ENCODE peak calls at places on chromosome 14, in nine cellular contexts. J is breast epithelium; K is cardiac fibroblast; E is GM06990; L is C1 segment of cervical spinal cord; Z is activated CD4-positive, alpha-beta T cell treated with anti-CD3 and anti-CD28 coated beads for 48 hours; A is adipocyte; Y is esophagus squamous epithelium; P is myocyte. I is an unnamed sample.

GRCh38 chr14:72332871-72333270 is 400.6 kb downstream of the RGS6 start:
- DNase-seq in K (no peak), E (no peak), Z (no peak), Y (no peak), L (no peak), P (no peak), A (no peak), J (no peak), I (no peak)

GRCh38 chr14:94380225-94381148 is 7.9 kb downstream of the SERPINA1 start:
- DNase-seq in A (no peak), Y (no peak), K (no peak), J (no peak), P (no peak), L (no peak), E (no peak), Z (no peak), I (no peak)

GRCh38 chr14:53953828-53954550 is 2.6 kb downstream of the BMP4 start:
- DNase-seq in L (no peak), E (peak), P (peak), Z (no peak), A (peak), Y (no peak), K (peak), J (no peak), I (no peak)

GRCh38 chr14:68232643-68233055 is 413.1 kb downstream of the RAD51B start:
- DNase-seq in J (no peak), P (peak), L (no peak), Y (no peak), Z (peak), K (peak), A (peak), E (peak), I (no peak)

GRCh38 chr14:101821528-101821927 is 60.0 kb downstream of the PPP2R5C start:
- DNase-seq in Z (peak), A (no peak), P (no peak), Y (no peak), L (no peak), J (no peak), K (no peak), E (no peak), I (no peak)

GRCh38 chr14:90547968-90548367 is 151.1 kb downstream of the CALM1 start:
- DNase-seq in A (no peak), Y (no peak), K (no peak), P (no peak), L (no peak), E (no peak), J (no peak), Z (no peak), I (no peak)

GRCh38 chr14:48670939-48671338 is 915.2 kb downstream of the RPS29 start:
- DNase-seq in L (no peak), K (no peak), P (no peak), J (no peak), Z (no peak), Y (no peak), A (no peak), E (no peak), I (no peak)

GRCh38 chr14:35366521-35366976 is 38.0 kb downstream of the NFKBIA start:
- DNase-seq in E (no peak), Z (no peak), J (no peak), L (no peak), A (no peak), Y (no peak), P (no peak), K (no peak), I (no peak)

GRCh38 chr14:22822619-22823551 is 6.8 kb upstream of the MRPL52 start:
- DNase-seq in P (peak), L (peak), E (peak), A (peak), J (peak), K (peak), Z (peak), Y (no peak), I (peak)

GRCh38 chr14:61769893-61770292 is 7.7 kb downstream of the SNAPC1 start:
- DNase-seq in J (no peak), E (no peak), Y (no peak), K (no peak), Z (no peak), P (no peak), L (no peak), A (no peak), I (no peak)

GRCh38 chr14:75280831-75281690 is 2.4 kb downstream of the FOS start:
- DNase-seq in P (peak), L (peak), K (peak), J (peak), A (peak), Z (no peak), Y (no peak), E (no peak), I (no peak)

GRCh38 chr14:85333313-85333712 is 196.6 kb upstream of the FLRT2 start:
- DNase-seq in J (no peak), L (no peak), K (peak), E (no peak), Z (no peak), A (peak), Y (no peak), P (peak), I (no peak)

GRCh38 chr14:51211149-51211548 is 28.9 kb upstream of the TMX1 start:
- DNase-seq in L (no peak), E (no peak), K (peak), Y (no peak), A (peak), P (peak), Z (no peak), J (no peak), I (no peak)

GRCh38 chr14:32087173-32087861 is 10.2 kb downstream of the ARHGAP5 start:
- DNase-seq in Z (no peak), E (no peak), J (no peak), A (peak), L (no peak), P (peak), Y (no peak), K (peak), I (no peak)

GRCh38 chr14:65915125-65915524 is 502.6 kb downstream of the FUT8 start:
- DNase-seq in J (no peak), Y (no peak), K (no peak), E (no peak), P (no peak), L (no peak), Z (no peak), A (no peak), I (no peak)

GRCh38 chr14:75018684-75019083 is 16.0 kb downstream of the EIF2B2 start:
- DNase-seq in Y (no peak), L (no peak), J (no peak), Z (no peak), K (no peak), A (no peak), E (no peak), P (no peak), I (no peak)

GRCh38 chr14:51490205-51490604 is 161.5 kb upstream of the FRMD6 start:
- DNase-seq in Z (no peak), P (peak), J (no peak), Y (no peak), A (peak), K (peak), E (no peak), L (no peak), I (no peak)

GRCh38 chr14:92613008-92613658 is 99.6 kb downstream of the RIN3 start:
- DNase-seq in Z (peak), K (no peak), P (no peak), Y (no peak), A (peak), E (peak), J (no peak), L (no peak), I (no peak)

GRCh38 chr14:22386924-22387775 is 201.9 kb downstream of the DAD1 start:
- DNase-seq in E (no peak), J (peak), Z (no peak), L (peak), K (peak), Y (no peak), A (peak), P (peak), I (peak)

GRCh38 chr14:55816225-55816624 is 236.2 kb downstream of the KTN1 start:
- DNase-seq in Z (no peak), Y (no peak), L (no peak), A (no peak), E (no peak), P (no peak), K (no peak), J (no peak), I (no peak)

GRCh38 chr14:99718031-99718810 is 34.1 kb downstream of the CYP46A1 start:
- DNase-seq in Y (no peak), P (peak), L (no peak), J (peak), E (peak), Z (no peak), A (no peak), K (no peak), I (no peak)

GRCh38 chr14:40920380-40920779 is 686.3 kb upstream of the LRFN5 start:
- DNase-seq in K (no peak), A (no peak), P (no peak), Z (no peak), J (no peak), Y (no peak), E (no peak), L (no peak), I (no peak)